ENCODE peak calls at places on chromosome 1, in ten cellular contexts. V is breast epithelium, K is ovary, O is adrenal gland, D is A549, S is endothelial cell of umbilical vein, H is heart left ventricle, L is right lobe of liver, Z is Peyer's patch, A is body of pancreas. F is an unnamed sample.

GRCh38 chr1:203624341-203624712 is 2.3 kb upstream of the ATP2B4 start:
- DNase-seq in A (no peak), H (no peak), S (no peak), V (no peak), O (no peak), L (no peak), D (no peak), Z (no peak), K (no peak), F (no peak)

GRCh38 chr1:119141020-119141424 is 569 bp upstream of the WARS2 start:
- DNase-seq in L (no peak), K (peak), Z (peak), D (peak), A (peak), H (no peak), O (peak), S (peak), V (no peak), F (peak)

GRCh38 chr1:246483204-246483933 is 23.7 kb downstream of the SMYD3 start:
- DNase-seq in L (no peak), V (no peak), K (no peak), D (no peak), A (no peak), S (peak), Z (no peak), O (no peak), H (no peak), F (no peak)

GRCh38 chr1:7581754-7582264 is 189.3 kb upstream of the VAMP3 start:
- DNase-seq in V (peak), S (no peak), O (peak), D (no peak), H (no peak), K (no peak), A (no peak), Z (no peak), L (peak), F (no peak)

GRCh38 chr1:17569200-17570139 is 30.0 kb downstream of the ARHGEF10L start:
- DNase-seq in D (no peak), L (no peak), S (no peak), H (peak), A (peak), K (peak), Z (peak), O (peak), V (no peak), F (peak)

GRCh38 chr1:237258871-237259270 is 216.9 kb downstream of the RYR2 start:
- DNase-seq in S (no peak), L (no peak), H (peak), O (peak), A (no peak), Z (no peak), D (no peak), V (no peak), K (peak), F (peak)

GRCh38 chr1:98991127-98992003 is 13.3 kb downstream of the PLPPR5 start:
- DNase-seq in Z (no peak), A (no peak), O (no peak), D (peak), V (no peak), H (no peak), K (no peak), S (peak), L (no peak), F (no peak)

GRCh38 chr1:247924868-247925267 is at the start of gene OR2AJ1:
- DNase-seq in S (no peak), V (no peak), K (no peak), L (no peak), H (no peak), D (no peak), A (no peak), Z (no peak), O (no peak), F (no peak)

GRCh38 chr1:23370744-23371710 is 1.4 kb upstream of the ZNF436 start:
- DNase-seq in A (no peak), L (no peak), S (peak), D (no peak), Z (no peak), K (peak), H (peak), O (peak), V (no peak), F (no peak)

GRCh38 chr1:108678696-108679095 is 13.4 kb upstream of the PRPF38B start:
- DNase-seq in Z (no peak), A (no peak), K (no peak), D (no peak), H (no peak), S (no peak), O (no peak), V (no peak), L (no peak), F (no peak)

GRCh38 chr1:43302721-43303476 is 2.1 kb downstream of the TIE1 start:
- DNase-seq in Z (peak), H (no peak), A (no peak), O (no peak), D (no peak), K (no peak), L (peak), V (no peak), S (peak), F (no peak)

GRCh38 chr1:184892116-184892515 is 82.2 kb downstream of the NIBAN1 start:
- DNase-seq in D (no peak), S (no peak), L (no peak), O (no peak), A (no peak), V (no peak), K (no peak), H (no peak), Z (no peak), F (no peak)

GRCh38 chr1:176448340-176448739 is 14.6 kb upstream of the PAPPA2 start:
- DNase-seq in K (no peak), O (no peak), V (no peak), S (no peak), D (no peak), Z (no peak), L (no peak), A (no peak), H (no peak), F (no peak)

GRCh38 chr1:178055779-178056471 is 38.0 kb upstream of the RASAL2 start:
- DNase-seq in K (no peak), H (no peak), A (no peak), V (no peak), S (no peak), O (no peak), Z (peak), L (no peak), D (peak), F (no peak)

GRCh38 chr1:31939484-31940329 is 1.5 kb upstream of the PTP4A2 start:
- DNase-seq in A (peak), S (peak), H (no peak), K (peak), D (peak), L (peak), V (peak), O (peak), Z (peak), F (peak)

GRCh38 chr1:202658766-202659165 is 51.5 kb downstream of the SYT2 start:
- DNase-seq in O (no peak), A (no peak), D (no peak), L (no peak), H (no peak), S (no peak), K (no peak), Z (no peak), V (no peak), F (no peak)

GRCh38 chr1:220511785-220512184 is 16.2 kb upstream of the MARK1 start:
- DNase-seq in D (no peak), V (no peak), L (no peak), Z (no peak), K (no peak), S (no peak), H (peak), O (no peak), A (no peak), F (no peak)

GRCh38 chr1:10668241-10668761 is 128.1 kb downstream of the CASZ1 start:
- DNase-seq in H (no peak), L (peak), K (no peak), A (no peak), Z (no peak), S (peak), O (peak), V (no peak), D (no peak), F (no peak)

GRCh38 chr1:183968386-183968785 is 69.1 kb downstream of the COLGALT2 start:
- DNase-seq in D (no peak), L (no peak), A (no peak), H (no peak), K (no peak), V (no peak), S (no peak), O (no peak), Z (no peak), F (no peak)

DNA sequence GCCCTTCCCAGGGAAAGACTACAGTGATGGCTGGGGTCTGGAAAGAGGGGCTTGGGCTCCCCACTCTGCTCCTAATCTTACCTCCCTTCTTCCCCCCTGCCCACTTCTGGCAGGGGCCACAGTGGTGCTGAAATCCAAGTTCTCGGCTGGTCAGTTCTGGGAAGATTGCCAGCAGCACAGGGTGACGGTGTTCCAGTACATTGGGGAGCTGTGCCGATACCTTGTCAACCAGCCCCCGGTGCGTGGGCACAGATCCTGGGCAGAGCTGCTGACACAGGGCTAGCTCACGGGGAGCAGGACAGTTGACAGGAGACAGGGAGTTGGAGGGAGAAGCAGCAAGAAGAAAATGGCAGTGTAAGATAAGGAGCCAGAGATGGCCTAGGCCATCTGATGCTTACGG is 2.4 kb downstream of the SLC27A3 start:
- DNase-seq in Z (no peak), V (no peak), A (peak), L (peak), K (peak), O (peak), D (no peak), H (no peak), S (no peak), F (peak)
- H3K27ac ChIP-seq in Z (no peak), V (peak), A (no peak), L (peak), K (no peak), O (no peak), D (no peak), H (no peak), S (no peak), F (no peak)

DNA sequence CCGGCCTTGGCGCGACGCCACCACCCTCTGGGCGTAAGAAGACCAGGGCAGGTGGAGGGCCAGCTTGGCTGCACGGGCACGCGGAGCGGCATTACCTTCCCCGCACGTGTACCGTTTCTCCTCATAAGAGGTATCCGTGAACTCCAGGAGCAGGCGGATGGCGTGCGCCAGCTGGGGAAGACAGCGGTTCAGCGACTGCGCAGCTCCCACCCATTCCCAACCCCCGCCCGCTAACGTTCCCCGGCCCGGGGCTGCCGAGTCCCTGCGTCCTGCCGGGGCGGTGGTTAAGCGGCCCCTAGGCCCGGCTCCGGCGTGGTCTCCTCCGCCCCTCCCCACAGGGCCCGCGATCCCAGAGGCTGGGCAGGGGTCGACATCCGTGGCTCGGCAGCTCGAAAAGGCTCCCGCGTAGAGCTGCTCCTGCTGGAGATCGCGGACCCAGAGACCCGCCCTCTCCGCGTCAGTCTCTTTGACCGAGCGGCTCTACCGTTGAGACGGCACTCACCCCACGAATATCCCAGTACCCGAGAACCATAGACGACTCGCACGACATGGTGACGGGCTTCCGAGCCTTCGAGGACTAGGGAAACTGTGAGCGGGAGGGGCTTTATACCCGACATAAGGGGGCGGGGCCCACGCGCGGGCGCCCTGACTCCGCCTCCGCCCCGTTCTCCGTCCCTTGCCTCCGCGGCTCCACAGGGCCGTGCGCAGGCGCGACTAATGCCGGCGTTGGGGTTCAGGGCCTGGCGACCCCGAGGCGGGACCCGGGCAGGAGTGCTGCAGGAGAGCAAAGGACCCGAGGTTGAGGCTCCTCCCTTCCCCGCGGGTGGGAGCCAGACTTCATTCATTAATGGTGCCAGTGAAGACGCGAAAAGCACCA is 862 bp downstream of the GSTM3 start:
- DNase-seq in Z (peak), L (peak), S (peak), K (peak), H (peak), D (peak), V (peak), A (peak), O (peak), F (peak)
- TF ChIP-seq POLR2A in Z (peak), L (peak), S (peak), K (peak), H (peak), D (peak), V (peak), A (peak), O (peak), F (peak)

DNA sequence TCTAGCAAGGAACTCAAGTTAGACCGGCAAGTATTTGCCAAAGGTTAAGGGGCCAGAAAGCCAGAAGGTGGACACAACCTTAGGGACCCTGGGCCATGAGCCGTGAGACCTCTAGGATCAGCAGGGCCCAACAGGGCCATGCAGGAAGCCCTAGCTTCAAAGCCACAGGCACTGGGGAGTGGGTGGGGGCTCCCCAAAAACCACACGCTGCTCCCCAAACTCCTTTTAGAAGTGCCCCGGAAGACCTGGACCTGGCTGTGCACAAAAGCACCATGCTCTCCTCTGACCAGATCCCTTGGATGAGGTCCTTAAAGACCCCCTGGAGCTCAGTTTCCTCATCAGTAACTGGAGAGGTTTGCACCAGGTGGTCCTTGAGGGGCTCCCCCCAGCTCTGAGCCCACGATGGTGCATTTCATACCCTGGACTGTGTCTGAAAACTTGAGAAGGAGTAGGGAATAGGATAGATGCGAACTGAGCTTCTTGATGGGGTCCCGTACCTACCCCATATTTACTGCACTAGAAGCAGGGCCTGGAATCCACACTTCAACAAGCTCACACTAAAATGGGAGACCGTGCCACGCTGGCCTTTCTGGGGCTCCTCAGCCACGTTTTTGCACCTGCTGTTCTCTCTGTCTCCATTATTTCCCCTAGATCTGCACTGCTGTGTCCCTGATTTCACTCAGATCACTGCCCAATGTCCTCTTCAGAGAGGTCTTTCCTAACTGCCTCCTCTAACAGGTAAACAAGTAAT is 40.6 kb upstream of the LBR start:
- DNase-seq in S (no peak), Z (no peak), V (no peak), A (no peak), D (no peak), H (no peak), K (no peak), L (no peak), O (peak), F (no peak)
- H3K4me3 ChIP-seq in S (no peak), Z (peak), V (no peak), A (no peak), D (no peak), H (peak), K (no peak), L (peak), O (no peak), F (no peak)

DNA sequence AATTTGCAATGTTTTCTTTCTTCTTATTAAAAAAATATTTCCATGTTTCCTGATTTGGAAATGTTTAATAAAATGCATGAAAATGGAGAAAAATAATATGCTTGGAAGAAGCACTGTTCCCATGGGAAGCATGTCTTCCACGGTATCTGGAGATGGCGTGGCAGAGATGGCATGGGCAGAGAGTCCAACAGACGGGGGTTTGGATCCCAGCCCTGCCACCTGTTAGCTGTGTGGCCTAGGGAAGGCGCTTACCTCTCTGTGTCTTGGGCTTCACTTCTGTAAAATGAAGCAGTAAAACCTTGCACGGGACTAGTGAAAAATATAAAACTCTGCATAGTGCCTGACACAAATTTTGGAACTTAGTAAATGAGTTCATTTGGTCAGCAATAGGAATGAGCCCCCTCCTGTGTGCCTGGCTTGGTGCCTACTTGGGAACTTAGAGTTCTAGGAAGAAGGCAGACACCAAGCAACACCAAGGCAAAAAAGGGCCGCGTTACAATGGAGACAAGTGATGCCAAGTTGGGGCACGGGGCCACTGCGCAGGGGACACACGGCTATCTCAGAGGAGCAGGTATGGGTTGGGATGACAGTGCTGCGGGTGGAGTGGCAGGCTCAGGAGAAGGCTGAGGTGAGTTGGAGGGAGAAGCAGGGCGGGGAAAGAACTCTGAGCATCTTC is 124.2 kb downstream of the KCNN3 start:
- DNase-seq in Z (no peak), V (no peak), D (no peak), O (peak), H (no peak), L (no peak), A (no peak), S (no peak), K (no peak), F (no peak)
- H3K27ac ChIP-seq in Z (no peak), V (no peak), D (no peak), O (no peak), H (no peak), L (no peak), A (no peak), S (no peak), K (no peak), F (peak)

DNA sequence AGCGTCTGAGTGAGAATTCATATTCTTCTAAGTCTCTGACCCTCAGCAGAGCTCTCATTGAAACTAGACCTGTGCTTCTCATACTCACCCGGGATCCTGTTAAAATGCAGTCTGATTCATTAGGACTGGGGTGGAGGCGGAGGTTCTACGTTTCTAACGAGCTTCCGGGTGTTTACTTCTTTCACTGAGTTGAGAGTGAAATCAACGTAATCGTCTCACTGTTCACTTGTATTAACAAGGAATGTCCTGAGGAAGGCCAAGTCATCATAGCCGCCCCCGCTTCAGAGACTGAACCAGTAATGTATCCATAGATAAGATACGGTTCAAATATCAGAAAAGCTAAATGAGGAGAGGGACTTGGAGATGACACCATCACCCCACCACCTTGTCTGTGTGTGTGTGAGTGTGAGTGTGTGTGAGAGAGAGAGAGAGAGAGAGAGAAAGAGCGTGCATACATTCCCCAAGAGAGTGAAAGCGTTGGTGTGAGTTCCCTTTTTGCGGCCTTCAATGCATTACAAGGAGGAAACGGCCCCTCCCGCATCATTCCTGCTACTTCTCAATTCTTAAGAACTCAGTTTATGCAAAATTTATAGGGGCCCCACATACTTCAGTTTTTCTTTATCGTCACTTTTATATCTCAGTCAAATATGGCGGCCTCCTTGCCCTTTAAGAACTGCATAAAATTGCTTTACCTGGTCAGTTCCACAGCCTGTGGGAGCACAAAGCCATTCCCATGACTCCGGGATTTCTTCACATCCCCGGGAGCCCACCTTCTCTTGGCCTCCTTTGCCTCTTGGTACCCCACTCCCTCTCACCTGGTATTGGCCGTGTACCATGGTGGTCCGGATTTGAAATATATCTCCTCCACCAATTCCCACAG is 19.8 kb downstream of the KMO start:
- DNase-seq in K (no peak), A (no peak), D (no peak), S (no peak), L (peak), V (no peak), O (peak), Z (peak), H (peak), F (peak)
- TF ChIP-seq POLR2A in K (no peak), A (peak), D (no peak), S (no peak), L (peak), V (no peak), O (no peak), Z (no peak), H (no peak), F (no peak)

DNA sequence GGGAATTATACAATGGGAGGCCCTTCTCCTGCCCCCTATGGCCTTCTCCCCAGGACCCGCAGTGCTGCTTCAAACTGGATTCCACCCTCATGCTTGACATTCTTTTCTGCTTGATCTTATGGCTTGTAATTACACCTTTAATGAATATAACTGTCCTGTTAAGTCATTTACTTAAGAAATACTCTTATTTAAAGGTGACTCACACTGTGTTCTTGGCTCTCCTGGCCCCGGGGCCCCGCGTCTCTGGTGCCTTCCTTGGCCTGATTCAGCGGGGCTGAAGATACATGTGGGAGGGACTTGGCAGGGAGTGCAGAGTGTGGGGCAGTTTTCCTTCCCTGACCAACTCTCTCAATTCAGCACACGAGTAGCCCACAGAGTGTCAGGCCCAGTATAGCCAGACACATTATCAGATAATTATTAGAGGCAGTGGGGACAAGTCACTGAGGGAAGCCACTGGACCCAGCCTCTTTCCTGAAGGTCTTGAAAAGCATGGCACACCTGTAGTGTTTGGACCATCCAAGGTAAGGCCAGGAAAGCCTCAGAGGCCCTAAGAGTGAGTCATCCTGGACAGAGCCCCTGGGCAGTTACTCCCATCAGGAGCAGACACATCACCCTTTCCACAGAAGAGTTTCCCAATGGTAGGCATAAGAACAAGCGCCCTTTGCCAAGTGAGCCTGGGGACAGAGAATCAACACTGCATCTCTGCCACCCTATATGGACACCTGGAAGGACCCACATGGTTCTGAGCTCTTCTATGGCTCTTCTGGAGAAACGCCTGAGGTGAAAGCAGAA is 136.2 kb downstream of the PLXNA2 start:
- DNase-seq in S (peak), O (no peak), A (no peak), L (no peak), D (peak), H (no peak), K (no peak), Z (peak), V (no peak), F (peak)
- H3K4me3 ChIP-seq in S (no peak), O (no peak), A (no peak), L (no peak), D (no peak), H (no peak), K (no peak), Z (no peak), V (no peak), F (no peak)

F was measured in uterus.